ENCODE peak calls at places on chromosomes 4 and X, in eight cellular contexts. One of them, this sample, is unnamed.

GRCh38 chr4:132001542-132001941 is 1147.6 kb upstream of the PCDH10 start:
- DNase-seq in astrocyte of the spinal cord: peak
- DNase-seq in stimulated activated CD4-positive, alpha-beta T cell treated with anti-CD3 and anti-CD28 coated beads, Interleukin-15, amount 100 ng/mL, for 24 hours: no peak
- DNase-seq in tibial artery: no peak
- DNase-seq in memory B cell: no peak
- DNase-seq in NCI-H345: no peak
- DNase-seq in activated gamma-delta T cell treated with Interleukin-2 at 50 U/mL for 16 hours: no peak
- DNase-seq in ACHN: peak
- DNase-seq in this sample: no peak

GRCh38 chrX:118216488-118216887 is 99.9 kb upstream of the KLHL13 start:
- DNase-seq in ACHN: peak
- DNase-seq in NCI-H345: peak
- DNase-seq in tibial artery: no peak
- DNase-seq in activated gamma-delta T cell treated with Interleukin-2 at 50 U/mL for 16 hours: no peak
- DNase-seq in memory B cell: no peak
- DNase-seq in astrocyte of the spinal cord: no peak
- DNase-seq in stimulated activated CD4-positive, alpha-beta T cell treated with anti-CD3 and anti-CD28 coated beads, Interleukin-15, amount 100 ng/mL, for 24 hours: no peak
- DNase-seq in this sample: no peak

GRCh38 chrX:20693071-20693470 is 426.4 kb upstream of the RPS6KA3 start:
- DNase-seq in memory B cell: no peak
- DNase-seq in ACHN: no peak
- DNase-seq in tibial artery: no peak
- DNase-seq in activated gamma-delta T cell treated with Interleukin-2 at 50 U/mL for 16 hours: no peak
- DNase-seq in NCI-H345: no peak
- DNase-seq in stimulated activated CD4-positive, alpha-beta T cell treated with anti-CD3 and anti-CD28 coated beads, Interleukin-15, amount 100 ng/mL, for 24 hours: no peak
- DNase-seq in astrocyte of the spinal cord: no peak
- DNase-seq in this sample: no peak

GRCh38 chr4:5979981-5980380 is 38.2 kb downstream of the C4orf50 start:
- DNase-seq in ACHN: peak
- DNase-seq in memory B cell: no peak
- DNase-seq in tibial artery: peak
- DNase-seq in NCI-H345: peak
- DNase-seq in activated gamma-delta T cell treated with Interleukin-2 at 50 U/mL for 16 hours: no peak
- DNase-seq in astrocyte of the spinal cord: no peak
- DNase-seq in stimulated activated CD4-positive, alpha-beta T cell treated with anti-CD3 and anti-CD28 coated beads, Interleukin-15, amount 100 ng/mL, for 24 hours: no peak
- DNase-seq in this sample: no peak

GRCh38 chrX:15471016-15471415 is 22.1 kb downstream of the PIR start:
- DNase-seq in activated gamma-delta T cell treated with Interleukin-2 at 50 U/mL for 16 hours: peak
- DNase-seq in memory B cell: peak
- DNase-seq in astrocyte of the spinal cord: peak
- DNase-seq in tibial artery: peak
- DNase-seq in NCI-H345: peak
- DNase-seq in ACHN: peak
- DNase-seq in stimulated activated CD4-positive, alpha-beta T cell treated with anti-CD3 and anti-CD28 coated beads, Interleukin-15, amount 100 ng/mL, for 24 hours: peak
- DNase-seq in this sample: peak

GRCh38 chrX:2561461-2561860 is 60.7 kb upstream of the DHRSX start:
- DNase-seq in NCI-H345: no peak
- DNase-seq in stimulated activated CD4-positive, alpha-beta T cell treated with anti-CD3 and anti-CD28 coated beads, Interleukin-15, amount 100 ng/mL, for 24 hours: no peak
- DNase-seq in ACHN: no peak
- DNase-seq in tibial artery: no peak
- DNase-seq in activated gamma-delta T cell treated with Interleukin-2 at 50 U/mL for 16 hours: no peak
- DNase-seq in astrocyte of the spinal cord: no peak
- DNase-seq in memory B cell: no peak
- DNase-seq in this sample: no peak

GRCh38 chrX:63664741-63665140 is 120.3 kb downstream of the ARHGEF9 start:
- DNase-seq in stimulated activated CD4-positive, alpha-beta T cell treated with anti-CD3 and anti-CD28 coated beads, Interleukin-15, amount 100 ng/mL, for 24 hours: no peak
- DNase-seq in ACHN: no peak
- DNase-seq in memory B cell: no peak
- DNase-seq in tibial artery: no peak
- DNase-seq in activated gamma-delta T cell treated with Interleukin-2 at 50 U/mL for 16 hours: no peak
- DNase-seq in astrocyte of the spinal cord: no peak
- DNase-seq in NCI-H345: no peak
- DNase-seq in this sample: no peak

GRCh38 chrX:67607436-67607835 is 63.6 kb downstream of the AR start:
- DNase-seq in tibial artery: no peak
- DNase-seq in NCI-H345: no peak
- DNase-seq in astrocyte of the spinal cord: peak
- DNase-seq in ACHN: no peak
- DNase-seq in activated gamma-delta T cell treated with Interleukin-2 at 50 U/mL for 16 hours: no peak
- DNase-seq in stimulated activated CD4-positive, alpha-beta T cell treated with anti-CD3 and anti-CD28 coated beads, Interleukin-15, amount 100 ng/mL, for 24 hours: no peak
- DNase-seq in memory B cell: no peak
- DNase-seq in this sample: no peak

GRCh38 chr4:140163029-140163810 is 9.2 kb upstream of the MAML3 start:
- DNase-seq in astrocyte of the spinal cord: peak
- DNase-seq in tibial artery: peak
- DNase-seq in memory B cell: no peak
- DNase-seq in activated gamma-delta T cell treated with Interleukin-2 at 50 U/mL for 16 hours: no peak
- DNase-seq in ACHN: no peak
- DNase-seq in stimulated activated CD4-positive, alpha-beta T cell treated with anti-CD3 and anti-CD28 coated beads, Interleukin-15, amount 100 ng/mL, for 24 hours: no peak
- DNase-seq in NCI-H345: no peak
- DNase-seq in this sample: peak

GRCh38 chrX:11386001-11386523 is 92.8 kb downstream of the AMELX start:
- DNase-seq in NCI-H345: no peak
- DNase-seq in stimulated activated CD4-positive, alpha-beta T cell treated with anti-CD3 and anti-CD28 coated beads, Interleukin-15, amount 100 ng/mL, for 24 hours: no peak
- DNase-seq in tibial artery: peak
- DNase-seq in astrocyte of the spinal cord: peak
- DNase-seq in ACHN: peak
- DNase-seq in memory B cell: no peak
- DNase-seq in activated gamma-delta T cell treated with Interleukin-2 at 50 U/mL for 16 hours: no peak
- DNase-seq in this sample: no peak

GRCh38 chr4:108172231-108172779 is 3.6 kb upstream of the LEF1 start:
- DNase-seq in NCI-H345: no peak
- DNase-seq in memory B cell: no peak
- DNase-seq in tibial artery: no peak
- DNase-seq in ACHN: peak
- DNase-seq in stimulated activated CD4-positive, alpha-beta T cell treated with anti-CD3 and anti-CD28 coated beads, Interleukin-15, amount 100 ng/mL, for 24 hours: peak
- DNase-seq in astrocyte of the spinal cord: no peak
- DNase-seq in activated gamma-delta T cell treated with Interleukin-2 at 50 U/mL for 16 hours: no peak
- DNase-seq in this sample: no peak

GRCh38 chr4:893995-894705 is 38.0 kb downstream of the GAK start:
- DNase-seq in astrocyte of the spinal cord: no peak
- DNase-seq in tibial artery: no peak
- DNase-seq in activated gamma-delta T cell treated with Interleukin-2 at 50 U/mL for 16 hours: no peak
- DNase-seq in ACHN: no peak
- DNase-seq in stimulated activated CD4-positive, alpha-beta T cell treated with anti-CD3 and anti-CD28 coated beads, Interleukin-15, amount 100 ng/mL, for 24 hours: no peak
- DNase-seq in memory B cell: no peak
- DNase-seq in NCI-H345: no peak
- DNase-seq in this sample: no peak

GRCh38 chr4:37717575-37717974 is 31.4 kb upstream of the RELL1 start:
- DNase-seq in astrocyte of the spinal cord: peak
- DNase-seq in activated gamma-delta T cell treated with Interleukin-2 at 50 U/mL for 16 hours: no peak
- DNase-seq in memory B cell: no peak
- DNase-seq in tibial artery: no peak
- DNase-seq in ACHN: no peak
- DNase-seq in stimulated activated CD4-positive, alpha-beta T cell treated with anti-CD3 and anti-CD28 coated beads, Interleukin-15, amount 100 ng/mL, for 24 hours: no peak
- DNase-seq in NCI-H345: no peak
- DNase-seq in this sample: no peak

GRCh38 chrX:115968436-115969252 is 201.9 kb upstream of the AGTR2 start:
- DNase-seq in tibial artery: no peak
- DNase-seq in memory B cell: no peak
- DNase-seq in stimulated activated CD4-positive, alpha-beta T cell treated with anti-CD3 and anti-CD28 coated beads, Interleukin-15, amount 100 ng/mL, for 24 hours: no peak
- DNase-seq in activated gamma-delta T cell treated with Interleukin-2 at 50 U/mL for 16 hours: no peak
- DNase-seq in NCI-H345: peak
- DNase-seq in astrocyte of the spinal cord: peak
- DNase-seq in ACHN: peak
- DNase-seq in this sample: peak

GRCh38 chrX:110146521-110146920 is 143.6 kb downstream of the TMEM164 start:
- DNase-seq in activated gamma-delta T cell treated with Interleukin-2 at 50 U/mL for 16 hours: peak
- DNase-seq in NCI-H345: peak
- DNase-seq in tibial artery: no peak
- DNase-seq in memory B cell: peak
- DNase-seq in stimulated activated CD4-positive, alpha-beta T cell treated with anti-CD3 and anti-CD28 coated beads, Interleukin-15, amount 100 ng/mL, for 24 hours: peak
- DNase-seq in astrocyte of the spinal cord: peak
- DNase-seq in ACHN: peak
- DNase-seq in this sample: no peak

This sample was measured in right atrium auricular region.